ENCODE peak calls at places on chromosomes 11 and 22, in ten cellular contexts. D is vagina; L is body of pancreas; U is heart right ventricle; J is CD8-positive, alpha-beta memory T cell; O is A549; C is iPS DF 6.9; Q is HCT116; P is lung; I is SJSA1. V is an unnamed sample.

GRCh38 chr22:41028841-41029240 is 63.6 kb upstream of the EP300 start:
- DNase-seq in I (peak; percentile 72), J (no peak), P (no peak), O (no peak), Q (no peak), L (no peak), D (no peak), U (no peak), C (no peak), V (no peak)

GRCh38 chr11:80466570-80466969 is 1025.7 kb upstream of the TENM4 start:
- DNase-seq in D (no peak), C (no peak), L (no peak), I (no peak), P (no peak), Q (no peak), O (no peak), U (no peak), J (no peak), V (no peak)

GRCh38 chr11:128290106-128290840 is 297.1 kb downstream of the ETS1 start:
- DNase-seq in L (peak; percentile 61), D (no peak), P (peak; percentile 60), J (peak; percentile 83), C (peak; percentile 11), O (peak; percentile 55), Q (peak; percentile 46), I (peak; percentile 84), U (peak; percentile 29), V (peak; percentile 47)

GRCh38 chr11:22583963-22584492 is 41.6 kb downstream of the FANCF start:
- DNase-seq in I (no peak), U (no peak), D (no peak), Q (no peak), O (no peak), P (no peak), J (no peak), C (peak; percentile 7), L (no peak), V (no peak)

GRCh38 chr11:74371269-74372039 is 26.8 kb downstream of the PGM2L1 start:
- DNase-seq in O (peak; percentile 20), L (no peak), I (peak; percentile 46), J (no peak), Q (no peak), C (no peak), P (no peak), U (no peak), D (no peak), V (no peak)

GRCh38 chr11:46554205-46555162 is 39.3 kb downstream of the AMBRA1 start:
- DNase-seq in D (no peak), I (peak; percentile 59), J (no peak), U (no peak), O (peak; percentile 68), P (no peak), L (no peak), C (no peak), Q (peak; percentile 80), V (no peak)

GRCh38 chr22:44133161-44133560 is 47.6 kb upstream of the PARVG start:
- DNase-seq in C (no peak), L (no peak), U (no peak), D (no peak), P (no peak), Q (no peak), I (no peak), O (no peak), J (no peak), V (no peak)

GRCh38 chr11:69962152-69962551 is 116.0 kb upstream of the ANO1 start:
- DNase-seq in D (no peak), U (no peak), O (peak; percentile 59), J (no peak), C (no peak), P (no peak), I (peak; percentile 97), L (no peak), Q (peak; percentile 77), V (no peak)

GRCh38 chr11:107538239-107538638 is 27.3 kb downstream of the ALKBH8 start:
- DNase-seq in P (no peak), L (no peak), J (no peak), C (no peak), D (no peak), O (no peak), I (no peak), U (no peak), Q (no peak), V (no peak)

GRCh38 chr22:45446216-45446615 is 32.7 kb downstream of the RIBC2 start:
- DNase-seq in L (no peak), C (no peak), D (no peak), O (no peak), J (no peak), U (no peak), I (no peak), Q (no peak), P (no peak), V (no peak)

GRCh38 chr11:74370122-74370521 is 28.1 kb downstream of the PGM2L1 start:
- DNase-seq in L (no peak), D (no peak), C (no peak), O (no peak), I (no peak), Q (no peak), J (no peak), P (no peak), U (no peak), V (no peak)

GRCh38 chr22:40276877-40277823 is 69.2 kb upstream of the ADSL start:
- DNase-seq in Q (no peak), C (no peak), O (no peak), I (peak; percentile 16), J (no peak), D (no peak), P (no peak), L (peak; percentile 50), U (no peak), V (peak; percentile 73)

GRCh38 chr11:17369094-17369493 is 17.5 kb downstream of the NCR3LG1 start:
- DNase-seq in Q (no peak), I (no peak), O (no peak), P (no peak), L (no peak), U (no peak), J (no peak), D (no peak), C (no peak), V (no peak)
- H3K9me3 ChIP-seq in Q (peaks cover 23% of the 10 kb centered on the region), I (peaks cover 44% of the 10 kb centered on the region), O (peaks cover 25% of the 10 kb centered on the region), P (peaks cover 29% of the 10 kb centered on the region), L (no peaks in the 10 kb centered on the region), U (peaks cover 57% of the 10 kb centered on the region), J (peaks cover 23% of the 10 kb centered on the region), D (peaks cover 26% of the 10 kb centered on the region), C (peaks cover 9% of the 10 kb centered on the region), V (peaks cover 53% of the 10 kb centered on the region)

GRCh38 chr11:118921121-118921928 is 4.4 kb downstream of the BCL9L start:
- DNase-seq in J (peak; percentile 32), I (peak; percentile 41), D (no peak), Q (no peak), O (no peak), L (peak; percentile 73), P (peak; percentile 85), C (no peak), U (no peak), V (peak; percentile 95)

GRCh38 chr11:118916842-118917388 is 8.8 kb downstream of the BCL9L start:
- DNase-seq in U (peak; percentile 70), C (no peak), P (no peak), Q (no peak), D (no peak), J (no peak), O (no peak), I (no peak), L (peak; percentile 71), V (peak; percentile 84)

GRCh38 chr11:118918128-118918685 is 7.5 kb downstream of the BCL9L start:
- DNase-seq in L (peak; percentile 79), Q (no peak), O (no peak), C (no peak), P (peak; percentile 76), U (peak; percentile 75), D (no peak), J (peak; percentile 71), I (peak; percentile 31), V (peak; percentile 92)

GRCh38 chr11:118917488-118918127 is 8.1 kb downstream of the BCL9L start:
- DNase-seq in L (peak; percentile 54), Q (no peak), O (no peak), D (no peak), I (no peak), C (no peak), U (no peak), P (peak; percentile 65), J (peak; percentile 72), V (peak; percentile 92)

GRCh38 chr11:118918686-118919280 is 6.9 kb downstream of the BCL9L start:
- DNase-seq in J (peak; percentile 64), Q (no peak), P (no peak), D (no peak), U (no peak), O (no peak), I (no peak), L (peak; percentile 25), C (no peak), V (no peak)
- H3K4me3 ChIP-seq in J (peak overlapping the region; percentile 94), Q (peak overlapping the region; percentile 41), P (no peak overlapping the region), D (peak overlapping the region; percentile 100), U (peak overlapping the region; percentile 94), O (peak overlapping the region; percentile 43), I (no peak overlapping the region), L (no peak overlapping the region), C (no peak overlapping the region), V (peak overlapping the region; percentile 72)

GRCh38 chr22:22103078-22103593 is 120.5 kb upstream of the TOP3B start:
- DNase-seq in Q (peak; percentile 21), J (no peak), O (peak; percentile 11), I (no peak), U (no peak), L (no peak), D (no peak), C (no peak), P (no peak), V (no peak)

GRCh38 chr22:22098457-22099193 is 116.0 kb upstream of the TOP3B start:
- DNase-seq in J (no peak), I (no peak), L (no peak), U (no peak), C (no peak), Q (no peak), O (no peak), D (no peak), P (no peak), V (no peak)

GRCh38 chr22:22097727-22098228 is 115.2 kb upstream of the TOP3B start:
- DNase-seq in I (no peak), Q (no peak), U (no peak), O (no peak), P (no peak), L (no peak), D (no peak), C (no peak), J (no peak), V (no peak)

GRCh38 chr22:22099833-22100812 is 117.5 kb upstream of the TOP3B start:
- DNase-seq in C (no peak), I (no peak), Q (peak; percentile 35), P (no peak), J (no peak), L (no peak), D (no peak), U (no peak), O (no peak), V (no peak)

DNA sequence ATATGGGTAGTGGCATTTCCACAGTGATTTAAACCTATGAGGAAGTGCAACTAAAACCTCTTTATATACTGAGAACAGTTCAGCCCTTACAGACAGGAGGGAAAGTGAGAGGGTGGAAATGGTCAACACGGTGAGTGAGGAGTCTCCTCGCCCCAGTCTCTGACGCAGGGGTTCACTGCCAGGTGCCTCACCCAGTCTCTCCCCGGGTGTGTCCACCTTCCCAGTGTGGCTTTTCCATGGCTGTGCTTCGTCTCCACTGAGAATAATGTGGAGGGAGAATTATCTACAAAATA is 116.6 kb upstream of the TOP3B start:
- DNase-seq in D (no peak), Q (no peak), P (no peak), O (no peak), J (no peak), C (no peak), U (no peak), L (no peak), I (no peak), V (no peak)
- H3K9me3 ChIP-seq in D (no peaks in the 10 kb centered on the region), Q (no peaks in the 10 kb centered on the region), P (no peaks in the 10 kb centered on the region), O (peaks cover 5% of the 10 kb centered on the region), J (no peaks in the 10 kb centered on the region), C (no peaks in the 10 kb centered on the region), U (no peaks in the 10 kb centered on the region), L (no peaks in the 10 kb centered on the region), I (no peaks in the 10 kb centered on the region), V (no peaks in the 10 kb centered on the region)

GRCh38 chr11:122556605-122557004 is 98.9 kb upstream of the UBASH3B start:
- DNase-seq in P (no peak), J (no peak), D (no peak), L (peak; percentile 48), Q (no peak), C (no peak), O (no peak), I (no peak), U (peak; percentile 14), V (no peak)
- H3K4me3 ChIP-seq in P (no peak overlapping the region), J (no peak overlapping the region), D (peak overlapping the region; percentile 28), L (no peak overlapping the region), Q (peak overlapping the region; percentile 42), C (no peak overlapping the region), O (no peak overlapping the region), I (no peak overlapping the region), U (no peak overlapping the region), V (no peak overlapping the region)